ENCODE peak calls at places on chromosomes 5 and 9, in five cellular contexts. One of them, this sample, is unnamed.

GRCh38 chr9:84254972-84255371 is 85.6 kb downstream of the SLC28A3 start:
- DNase-seq in body of pancreas: peak; percentile 69
- DNase-seq in CD8-positive, alpha-beta T cell: no peak
- DNase-seq in adipocyte: no peak
- DNase-seq in heart left ventricle: no peak
- DNase-seq in this sample: peak; percentile 65

GRCh38 chr5:91024727-91025126 is 358.4 kb downstream of the ARRDC3 start:
- DNase-seq in body of pancreas: no peak
- DNase-seq in CD8-positive, alpha-beta T cell: no peak
- DNase-seq in adipocyte: peak; percentile 7
- DNase-seq in heart left ventricle: no peak
- DNase-seq in this sample: no peak

GRCh38 chr5:120808135-120808534 is 344.0 kb downstream of the PRR16 start:
- DNase-seq in body of pancreas: no peak
- DNase-seq in CD8-positive, alpha-beta T cell: no peak
- DNase-seq in adipocyte: peak; percentile 10
- DNase-seq in heart left ventricle: no peak
- DNase-seq in this sample: no peak

GRCh38 chr9:15213249-15213648 is 93.8 kb downstream of the TTC39B start:
- DNase-seq in body of pancreas: no peak
- DNase-seq in CD8-positive, alpha-beta T cell: no peak
- DNase-seq in adipocyte: no peak
- DNase-seq in heart left ventricle: no peak
- DNase-seq in this sample: no peak

GRCh38 chr9:91943876-91944470 is 6.1 kb downstream of the ROR2 start:
- DNase-seq in body of pancreas: no peak
- DNase-seq in CD8-positive, alpha-beta T cell: no peak
- DNase-seq in adipocyte: no peak
- DNase-seq in heart left ventricle: no peak
- DNase-seq in this sample: no peak

GRCh38 chr5:143364061-143364460 is 39.4 kb downstream of the NR3C1 start:
- DNase-seq in body of pancreas: no peak
- DNase-seq in CD8-positive, alpha-beta T cell: no peak
- DNase-seq in adipocyte: no peak
- DNase-seq in heart left ventricle: no peak
- DNase-seq in this sample: no peak

GRCh38 chr5:155953335-155953734 is 373.6 kb upstream of the SGCD start:
- DNase-seq in body of pancreas: no peak
- DNase-seq in CD8-positive, alpha-beta T cell: no peak
- DNase-seq in adipocyte: no peak
- DNase-seq in heart left ventricle: no peak
- DNase-seq in this sample: no peak

GRCh38 chr9:104984994-104985393 is 57.0 kb upstream of the ABCA1 start:
- DNase-seq in body of pancreas: no peak
- DNase-seq in CD8-positive, alpha-beta T cell: no peak
- DNase-seq in adipocyte: no peak
- DNase-seq in heart left ventricle: no peak
- DNase-seq in this sample: no peak

GRCh38 chr9:110623462-110624025 is 44.0 kb upstream of the SVEP1 start:
- DNase-seq in body of pancreas: peak; percentile 53
- DNase-seq in CD8-positive, alpha-beta T cell: no peak
- DNase-seq in adipocyte: peak; percentile 87
- DNase-seq in heart left ventricle: no peak
- DNase-seq in this sample: no peak

GRCh38 chr5:147743686-147744332 is 38.7 kb downstream of the JAKMIP2 start:
- DNase-seq in body of pancreas: peak; percentile 7
- DNase-seq in CD8-positive, alpha-beta T cell: no peak
- DNase-seq in adipocyte: no peak
- DNase-seq in heart left ventricle: no peak
- DNase-seq in this sample: no peak

GRCh38 chr5:27911216-27911615 is 872.8 kb upstream of the CDH9 start:
- DNase-seq in body of pancreas: no peak
- DNase-seq in CD8-positive, alpha-beta T cell: no peak
- DNase-seq in adipocyte: no peak
- DNase-seq in heart left ventricle: no peak
- DNase-seq in this sample: no peak

GRCh38 chr5:150300496-150301169 is 2.1 kb downstream of the ARSI start:
- DNase-seq in body of pancreas: no peak
- DNase-seq in CD8-positive, alpha-beta T cell: no peak
- DNase-seq in adipocyte: no peak
- DNase-seq in heart left ventricle: no peak
- DNase-seq in this sample: no peak

GRCh38 chr9:87535817-87536539 is 38.3 kb downstream of the DAPK1 start:
- DNase-seq in body of pancreas: no peak
- DNase-seq in CD8-positive, alpha-beta T cell: no peak
- DNase-seq in adipocyte: no peak
- DNase-seq in heart left ventricle: no peak
- DNase-seq in this sample: no peak

GRCh38 chr9:34988218-34989055 is 1.1 kb upstream of the DNAJB5 start:
- DNase-seq in body of pancreas: peak; percentile 35
- DNase-seq in CD8-positive, alpha-beta T cell: peak; percentile 59
- DNase-seq in adipocyte: peak; percentile 27
- DNase-seq in heart left ventricle: peak; percentile 75
- DNase-seq in this sample: peak; percentile 72

GRCh38 chr5:56346717-56347116 is 113.6 kb upstream of the ANKRD55 start:
- DNase-seq in body of pancreas: no peak
- DNase-seq in CD8-positive, alpha-beta T cell: no peak
- DNase-seq in adipocyte: peak; percentile 6
- DNase-seq in heart left ventricle: no peak
- DNase-seq in this sample: no peak

GRCh38 chr9:33868430-33869000 is 51.6 kb downstream of the UBE2R2 start:
- DNase-seq in body of pancreas: no peak
- DNase-seq in CD8-positive, alpha-beta T cell: no peak
- DNase-seq in adipocyte: peak; percentile 36
- DNase-seq in heart left ventricle: no peak
- DNase-seq in this sample: peak; percentile 62

GRCh38 chr5:148005788-148006520 is 57.8 kb upstream of the SPINK5 start:
- DNase-seq in body of pancreas: no peak
- DNase-seq in CD8-positive, alpha-beta T cell: no peak
- DNase-seq in adipocyte: no peak
- DNase-seq in heart left ventricle: no peak
- DNase-seq in this sample: no peak

GRCh38 chr5:1538741-1539392 is 15.1 kb upstream of the LPCAT1 start:
- DNase-seq in body of pancreas: no peak
- DNase-seq in CD8-positive, alpha-beta T cell: no peak
- DNase-seq in adipocyte: no peak
- DNase-seq in heart left ventricle: no peak
- DNase-seq in this sample: no peak

GRCh38 chr5:72848474-72849428 is 32.3 kb downstream of the TNPO1 start:
- DNase-seq in body of pancreas: peak; percentile 67
- DNase-seq in CD8-positive, alpha-beta T cell: peak; percentile 40
- DNase-seq in adipocyte: peak; percentile 76
- DNase-seq in heart left ventricle: peak; percentile 82
- DNase-seq in this sample: peak; percentile 85

GRCh38 chr5:135829681-135830383 is 4.6 kb upstream of the SLC25A48 start:
- DNase-seq in body of pancreas: peak; percentile 79
- DNase-seq in CD8-positive, alpha-beta T cell: no peak
- DNase-seq in adipocyte: peak; percentile 80
- DNase-seq in heart left ventricle: no peak
- DNase-seq in this sample: peak; percentile 84

GRCh38 chr9:123997665-123998277 is 13.8 kb upstream of the LHX2 start:
- DNase-seq in body of pancreas: peak; percentile 29
- DNase-seq in CD8-positive, alpha-beta T cell: no peak
- DNase-seq in adipocyte: no peak
- DNase-seq in heart left ventricle: peak; percentile 76
- DNase-seq in this sample: no peak

GRCh38 chr9:120579139-120579749 is 723 bp downstream of the CDK5RAP2 start:
- DNase-seq in body of pancreas: no peak
- DNase-seq in CD8-positive, alpha-beta T cell: no peak
- DNase-seq in adipocyte: peak; percentile 35
- DNase-seq in heart left ventricle: no peak
- DNase-seq in this sample: no peak
- H3K4me1 ChIP-seq in body of pancreas: peaks cover 17% of the 10 kb centered on the region
- H3K4me1 ChIP-seq in CD8-positive, alpha-beta T cell: peaks cover 23% of the 10 kb centered on the region
- H3K4me1 ChIP-seq in adipocyte: peaks cover 17% of the 10 kb centered on the region
- H3K4me1 ChIP-seq in heart left ventricle: no peaks in the 10 kb centered on the region
- H3K4me1 ChIP-seq in this sample: peaks cover 6% of the 10 kb centered on the region

DNA sequence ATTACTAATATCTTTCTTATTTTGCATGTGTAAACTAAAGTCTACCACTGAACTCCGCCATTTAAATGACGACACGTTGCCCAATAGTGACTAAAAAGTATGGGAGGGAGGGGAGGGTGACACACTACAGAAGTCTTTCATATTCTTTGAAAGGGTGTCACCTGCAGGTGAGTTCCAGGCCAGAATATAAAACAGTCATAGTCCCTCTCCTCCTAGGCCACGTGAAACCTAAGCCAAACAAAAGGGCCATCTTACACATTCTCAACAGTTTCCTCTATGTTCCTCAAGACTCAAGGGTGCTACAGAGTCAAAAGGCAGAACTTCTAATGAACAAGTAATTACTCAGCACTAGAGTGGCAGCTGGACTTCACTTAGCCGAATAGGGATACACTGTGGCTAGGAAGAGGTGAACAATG is 6.4 kb downstream of the CEMIP2 start:
- DNase-seq in body of pancreas: no peak
- DNase-seq in CD8-positive, alpha-beta T cell: no peak
- DNase-seq in adipocyte: no peak
- DNase-seq in heart left ventricle: no peak
- DNase-seq in this sample: no peak
- H3K4me1 ChIP-seq in body of pancreas: peaks cover 97% of the 10 kb centered on the region
- H3K4me1 ChIP-seq in CD8-positive, alpha-beta T cell: peaks cover 81% of the 10 kb centered on the region
- H3K4me1 ChIP-seq in adipocyte: peaks cover 72% of the 10 kb centered on the region
- H3K4me1 ChIP-seq in heart left ventricle: peaks cover 3% of the 10 kb centered on the region
- H3K4me1 ChIP-seq in this sample: peaks cover 3% of the 10 kb centered on the region

GRCh38 chr5:7468742-7469141 is 72.8 kb downstream of the ADCY2 start:
- DNase-seq in body of pancreas: no peak
- DNase-seq in CD8-positive, alpha-beta T cell: no peak
- DNase-seq in adipocyte: no peak
- DNase-seq in heart left ventricle: no peak
- DNase-seq in this sample: no peak

GRCh38 chr5:7467179-7467578 is 71.2 kb downstream of the ADCY2 start:
- DNase-seq in body of pancreas: no peak
- DNase-seq in CD8-positive, alpha-beta T cell: no peak
- DNase-seq in adipocyte: no peak
- DNase-seq in heart left ventricle: no peak
- DNase-seq in this sample: no peak

GRCh38 chr5:7462758-7463157 is 66.8 kb downstream of the ADCY2 start:
- DNase-seq in body of pancreas: no peak
- DNase-seq in CD8-positive, alpha-beta T cell: no peak
- DNase-seq in adipocyte: no peak
- DNase-seq in heart left ventricle: no peak
- DNase-seq in this sample: no peak

GRCh38 chr5:7464182-7464581 is 68.2 kb downstream of the ADCY2 start:
- DNase-seq in body of pancreas: no peak
- DNase-seq in CD8-positive, alpha-beta T cell: no peak
- DNase-seq in adipocyte: no peak
- DNase-seq in heart left ventricle: no peak
- DNase-seq in this sample: no peak
- H3K4me1 ChIP-seq in body of pancreas: no peaks in the 10 kb centered on the region
- H3K4me1 ChIP-seq in CD8-positive, alpha-beta T cell: no peaks in the 10 kb centered on the region
- H3K4me1 ChIP-seq in adipocyte: no peaks in the 10 kb centered on the region
- H3K4me1 ChIP-seq in heart left ventricle: no peaks in the 10 kb centered on the region
- H3K4me1 ChIP-seq in this sample: no peaks in the 10 kb centered on the region

DNA sequence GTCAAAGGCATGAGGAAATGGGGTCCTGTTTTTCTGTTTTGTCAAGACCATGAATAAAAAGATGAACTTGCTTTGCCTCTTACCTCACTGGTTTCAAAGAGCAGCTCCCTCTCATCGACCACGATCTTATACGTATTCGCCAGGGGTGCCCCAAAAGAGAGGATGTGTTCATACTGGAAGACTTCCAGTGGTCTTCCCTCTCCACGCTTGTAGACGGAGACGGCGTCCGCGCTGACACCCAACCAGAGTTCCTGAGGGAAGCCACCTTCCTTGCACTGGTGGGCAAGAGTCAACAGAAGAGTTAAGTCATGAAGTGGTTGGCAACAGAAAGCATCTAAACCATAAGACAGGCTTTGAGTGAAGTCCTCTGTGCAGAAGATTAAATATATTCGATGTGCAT is 51.4 kb upstream of the RETREG1 start:
- DNase-seq in body of pancreas: no peak
- DNase-seq in CD8-positive, alpha-beta T cell: no peak
- DNase-seq in adipocyte: no peak
- DNase-seq in heart left ventricle: no peak
- DNase-seq in this sample: no peak
- H3K4me1 ChIP-seq in body of pancreas: peaks cover 60% of the 10 kb centered on the region
- H3K4me1 ChIP-seq in CD8-positive, alpha-beta T cell: peaks cover 5% of the 10 kb centered on the region
- H3K4me1 ChIP-seq in adipocyte: peaks cover 8% of the 10 kb centered on the region
- H3K4me1 ChIP-seq in heart left ventricle: no peaks in the 10 kb centered on the region
- H3K4me1 ChIP-seq in this sample: peaks cover 11% of the 10 kb centered on the region

DNA sequence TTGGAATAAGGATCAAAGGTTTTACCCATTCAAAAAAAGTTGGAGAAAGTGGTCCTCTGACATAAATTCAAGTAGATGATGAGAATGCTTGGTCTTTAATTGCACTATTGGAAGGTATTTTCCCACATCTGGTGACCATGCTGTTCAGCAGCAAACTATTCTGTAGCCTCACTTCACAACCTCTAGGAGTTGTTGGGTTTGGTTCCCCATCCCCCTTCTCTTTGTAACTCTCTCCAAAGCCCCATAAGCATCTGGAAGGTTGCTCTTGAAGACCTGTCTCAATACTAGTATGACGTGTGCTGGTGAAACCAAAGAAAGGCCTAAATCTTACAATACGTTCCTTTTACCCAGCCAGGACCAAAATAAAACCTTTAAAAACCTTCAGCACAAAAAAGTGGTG is 8.5 kb downstream of the RGMB start:
- DNase-seq in body of pancreas: no peak
- DNase-seq in CD8-positive, alpha-beta T cell: no peak
- DNase-seq in adipocyte: no peak
- DNase-seq in heart left ventricle: no peak
- DNase-seq in this sample: no peak
- H3K4me1 ChIP-seq in body of pancreas: peaks cover 78% of the 10 kb centered on the region
- H3K4me1 ChIP-seq in CD8-positive, alpha-beta T cell: no peaks in the 10 kb centered on the region
- H3K4me1 ChIP-seq in adipocyte: peaks cover 63% of the 10 kb centered on the region
- H3K4me1 ChIP-seq in heart left ventricle: peaks cover 10% of the 10 kb centered on the region
- H3K4me1 ChIP-seq in this sample: peaks cover 6% of the 10 kb centered on the region

GRCh38 chr5:68714810-68715209 is 379.0 kb upstream of the SLC30A5 start:
- DNase-seq in body of pancreas: no peak
- DNase-seq in CD8-positive, alpha-beta T cell: no peak
- DNase-seq in adipocyte: no peak
- DNase-seq in heart left ventricle: no peak
- DNase-seq in this sample: no peak
- H3K4me1 ChIP-seq in body of pancreas: no peaks in the 10 kb centered on the region
- H3K4me1 ChIP-seq in CD8-positive, alpha-beta T cell: peaks cover 29% of the 10 kb centered on the region
- H3K4me1 ChIP-seq in adipocyte: no peaks in the 10 kb centered on the region
- H3K4me1 ChIP-seq in heart left ventricle: no peaks in the 10 kb centered on the region
- H3K4me1 ChIP-seq in this sample: peaks cover 2% of the 10 kb centered on the region

DNA sequence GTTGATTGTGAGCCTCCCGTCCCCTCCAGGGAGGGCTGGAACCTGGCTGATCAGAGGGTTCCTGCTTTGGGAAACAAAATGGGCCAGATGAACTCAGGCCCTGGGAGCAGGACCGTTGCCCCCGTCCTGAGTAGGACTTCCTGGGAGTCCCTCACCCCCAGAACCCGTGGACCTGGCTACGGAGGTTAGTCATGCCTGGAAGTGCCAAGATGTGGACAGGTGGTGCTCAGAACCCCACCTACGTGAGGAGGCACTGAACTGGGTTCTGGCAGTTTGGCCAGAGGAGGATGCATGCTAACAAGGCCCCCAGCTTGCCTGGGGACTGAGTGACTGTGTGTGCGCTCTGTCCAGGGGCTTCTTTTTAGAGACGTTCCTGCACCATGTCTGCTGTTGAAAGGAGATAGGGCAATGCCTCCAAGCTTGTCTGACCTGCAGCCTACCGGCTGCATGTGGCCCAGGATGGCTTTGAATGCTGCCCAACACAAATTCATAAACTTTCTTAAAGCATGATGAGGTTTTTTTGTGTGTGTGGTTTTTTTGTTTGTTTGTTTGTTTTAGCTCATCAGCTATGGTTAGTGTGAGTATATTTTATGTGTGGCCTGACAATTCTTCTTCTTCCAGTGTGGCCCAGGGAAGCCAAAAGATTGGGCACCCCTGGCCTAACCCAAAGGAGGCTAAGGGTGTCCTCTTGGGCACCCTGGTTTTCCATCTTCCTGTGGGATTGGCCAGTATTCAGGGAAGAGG is 1.8 kb upstream of the DAB2IP start:
- DNase-seq in body of pancreas: no peak
- DNase-seq in CD8-positive, alpha-beta T cell: no peak
- DNase-seq in adipocyte: no peak
- DNase-seq in heart left ventricle: no peak
- DNase-seq in this sample: peak; percentile 31
- H3K4me1 ChIP-seq in body of pancreas: peaks cover 62% of the 10 kb centered on the region
- H3K4me1 ChIP-seq in CD8-positive, alpha-beta T cell: peaks cover 15% of the 10 kb centered on the region
- H3K4me1 ChIP-seq in adipocyte: peaks cover 8% of the 10 kb centered on the region
- H3K4me1 ChIP-seq in heart left ventricle: peaks cover 7% of the 10 kb centered on the region
- H3K4me1 ChIP-seq in this sample: peaks cover 24% of the 10 kb centered on the region

This sample was measured in right cardiac atrium.